ENCODE peak calls at places on chromosome 20, in four cellular contexts. Q is Panc1; F is effector CD4-positive, alpha-beta T cell; V is erythroblast. Z is an unnamed sample.

GRCh38 chr20:45497971-45498494 is 17.4 kb downstream of the SPINT3 start:
- DNase-seq in Q (no peak), F (no peak), V (no peak), Z (no peak)

GRCh38 chr20:63163596-63164560 is 52.1 kb downstream of the YTHDF1 start:
- DNase-seq in Q (no peak), F (no peak), V (no peak), Z (no peak)

GRCh38 chr20:35743693-35744491 is 1.8 kb upstream of the RBM39 start:
- DNase-seq in Q (no peak), F (no peak), V (peak), Z (peak)

GRCh38 chr20:8132632-8133587 is 844 bp downstream of the PLCB1 start:
- DNase-seq in Q (no peak), F (no peak), V (no peak), Z (peak)

GRCh38 chr20:62192635-62193034 is 9.8 kb downstream of the MTG2 start:
- DNase-seq in Q (no peak), F (no peak), V (no peak), Z (no peak)

GRCh38 chr20:17611290-17611539 is 41.3 kb downstream of the DSTN start:
- DNase-seq in Q (no peak), F (no peak), V (no peak), Z (no peak)

GRCh38 chr20:17794400-17794799 is 94.6 kb downstream of the BANF2 start:
- DNase-seq in Q (no peak), F (no peak), V (no peak), Z (peak)

GRCh38 chr20:58131111-58131510 is 97.3 kb downstream of the ANKRD60 start:
- DNase-seq in Q (no peak), F (no peak), V (no peak), Z (no peak)

GRCh38 chr20:51411867-51412266 is 130.7 kb downstream of the NFATC2 start:
- DNase-seq in Q (no peak), F (no peak), V (no peak), Z (no peak)

GRCh38 chr20:45945678-45946148 is 11.2 kb downstream of the PCIF1 start:
- DNase-seq in Q (no peak), F (no peak), V (no peak), Z (no peak)

GRCh38 chr20:35502352-35502751 is 27.1 kb downstream of the C20orf173 start:
- DNase-seq in Q (no peak), F (no peak), V (no peak), Z (no peak)

GRCh38 chr20:35329435-35330139 is 37.4 kb upstream of the FAM83C start:
- DNase-seq in Q (no peak), F (peak), V (peak), Z (no peak)

GRCh38 chr20:14801591-14802325 is 464.3 kb upstream of the FLRT3 start:
- DNase-seq in Q (no peak), F (no peak), V (no peak), Z (no peak)

GRCh38 chr20:59204201-59204894 is 40.7 kb downstream of the ZNF831 start:
- DNase-seq in Q (no peak), F (no peak), V (no peak), Z (no peak)

GRCh38 chr20:47334022-47334551 is 22.4 kb downstream of the ZMYND8 start:
- DNase-seq in Q (peak), F (no peak), V (peak), Z (no peak)